ENCODE peak calls at places on chromosomes 7 and 10, in eight cellular contexts. E, U, J, C, X, G, D and Y are unnamed samples.

GRCh38 chr10:89773081-89773480 is 71.7 kb downstream of the KIF20B start:
- DNase-seq in X (no peak), D (no peak), U (peak), E (no peak), J (no peak), C (no peak), G (no peak), Y (no peak)

GRCh38 chr7:33539198-33539597 is 366.1 kb upstream of the BMPER start:
- DNase-seq in E (no peak), J (no peak), C (no peak), X (no peak), U (no peak), D (no peak), G (no peak), Y (no peak)

GRCh38 chr10:110841767-110842267 is 29.9 kb upstream of the PDCD4 start:
- DNase-seq in U (no peak), X (no peak), D (no peak), J (no peak), E (no peak), G (no peak), C (peak), Y (no peak)

GRCh38 chr10:19620867-19621266 is 195.4 kb upstream of the PLXDC2 start:
- DNase-seq in C (no peak), X (no peak), E (no peak), G (no peak), U (no peak), J (no peak), D (no peak), Y (no peak)

GRCh38 chr7:123789817-123790216 is 41.0 kb upstream of the WASL start:
- DNase-seq in E (no peak), J (no peak), G (no peak), D (no peak), U (no peak), X (no peak), C (no peak), Y (no peak)

GRCh38 chr10:126893841-126894240 is 11.4 kb upstream of the DOCK1 start:
- DNase-seq in D (no peak), U (no peak), G (no peak), E (no peak), C (no peak), X (no peak), J (no peak), Y (no peak)

GRCh38 chr10:101901340-101901739 is 57.7 kb upstream of the KCNIP2 start:
- DNase-seq in X (no peak), G (no peak), D (no peak), U (no peak), C (peak), E (peak), J (peak), Y (no peak)

GRCh38 chr7:28309684-28310083 is 102.6 kb upstream of the CREB5 start:
- DNase-seq in C (no peak), G (no peak), E (no peak), D (no peak), U (no peak), J (no peak), X (no peak), Y (no peak)

GRCh38 chr7:142583424-142583823 is 165.8 kb upstream of the PRSS1 start:
- DNase-seq in G (no peak), D (peak), U (peak), X (peak), J (no peak), E (no peak), C (no peak), Y (peak)

GRCh38 chr7:18753972-18754610 is 258.5 kb downstream of the HDAC9 start:
- DNase-seq in G (no peak), J (no peak), C (no peak), X (peak), D (no peak), E (no peak), U (no peak), Y (peak)

GRCh38 chr7:143504215-143504936 is 26.7 kb downstream of the TAS2R41 start:
- DNase-seq in G (no peak), J (no peak), D (no peak), E (no peak), U (no peak), C (no peak), X (no peak), Y (no peak)

GRCh38 chr10:62761115-62761514 is 43.4 kb upstream of the ADO start:
- DNase-seq in J (no peak), E (no peak), G (no peak), D (no peak), C (no peak), X (no peak), U (no peak), Y (no peak)

GRCh38 chr7:129553861-129554530 is 51.7 kb downstream of the SMKR1 start:
- DNase-seq in C (no peak), U (peak), J (peak), X (no peak), E (peak), D (peak), G (no peak), Y (no peak)

GRCh38 chr7:158442260-158442659 is 145.4 kb downstream of the PTPRN2 start:
- DNase-seq in E (peak), G (no peak), C (no peak), J (peak), D (no peak), U (no peak), X (no peak), Y (no peak)

GRCh38 chr10:62306663-62307062 is 38.0 kb upstream of the RTKN2 start:
- DNase-seq in U (peak), E (no peak), D (no peak), X (no peak), G (no peak), J (no peak), C (no peak), Y (no peak)

GRCh38 chr7:113804475-113805130 is 114.2 kb downstream of the PPP1R3A start:
- DNase-seq in X (no peak), G (no peak), J (no peak), D (no peak), C (no peak), U (no peak), E (no peak), Y (no peak)